ENCODE peak calls at places on chromosomes 12 and 14, in six cellular contexts. S is K562, W is HepG2, P is HCT116, B is SK-N-SH, D is GM12878. M is an unnamed sample.

GRCh38 chr12:69388371-69388770 is 28.8 kb downstream of the YEATS4 start:
- DNase-seq in S (no peak), W (peak; percentile 43), P (peak; percentile 34), B (peak; percentile 30), D (no peak), M (no peak)

GRCh38 chr12:50224026-50224692 is 57.0 kb upstream of the CERS5 start:
- DNase-seq in S (no peak), W (peak; percentile 79), P (peak; percentile 92), B (no peak), D (no peak), M (no peak)

GRCh38 chr14:98144964-98145363 is 1127.0 kb downstream of the BCL11B start:
- DNase-seq in S (no peak), W (no peak), P (no peak), B (no peak), D (no peak), M (no peak)

GRCh38 chr14:78157855-78158436 is 12.2 kb upstream of the NRXN3 start:
- DNase-seq in S (peak; percentile 12), W (peak; percentile 3), P (no peak), B (no peak), D (no peak), M (no peak)

GRCh38 chr14:104341532-104342434 is 203.4 kb downstream of the KIF26A start:
- DNase-seq in S (peak; percentile 79), W (peak; percentile 64), P (peak; percentile 88), B (peak; percentile 67), D (no peak), M (peak; percentile 83)

GRCh38 chr12:99529966-99530365 is 117.6 kb upstream of the GARIN6 start:
- DNase-seq in S (no peak), W (no peak), P (no peak), B (no peak), D (peak; percentile 62), M (no peak)

GRCh38 chr12:21300632-21301031 is 34.1 kb downstream of the SLCO1A2 start:
- DNase-seq in S (no peak), W (no peak), P (no peak), B (no peak), D (no peak), M (no peak)

GRCh38 chr14:106657460-106657859 is 1131.1 kb downstream of the TMEM121 start:
- DNase-seq in S (no peak), W (no peak), P (no peak), B (peak; percentile 17), D (no peak), M (no peak)

GRCh38 chr12:6306599-6307220 is 3.8 kb upstream of the PLEKHG6 start:
- DNase-seq in S (no peak), W (no peak), P (no peak), B (no peak), D (no peak), M (no peak)

GRCh38 chr14:90839024-90839888 is 23.0 kb upstream of the TTC7B start:
- DNase-seq in S (no peak), W (no peak), P (no peak), B (no peak), D (no peak), M (no peak)

GRCh38 chr14:65237956-65238355 is 135.6 kb upstream of the MAX start:
- DNase-seq in S (no peak), W (peak; percentile 84), P (no peak), B (no peak), D (no peak), M (no peak)

GRCh38 chr12:79373896-79374499 is 316.8 kb downstream of the PAWR start:
- DNase-seq in S (peak; percentile 43), W (peak; percentile 9), P (no peak), B (peak; percentile 74), D (no peak), M (peak; percentile 20)

GRCh38 chr14:102063092-102063807 is 23.6 kb downstream of the HSP90AA1 start:
- DNase-seq in S (peak; percentile 85), W (peak; percentile 83), P (peak; percentile 91), B (peak; percentile 94), D (peak; percentile 31), M (no peak)

GRCh38 chr14:30330452-30330851 is 228.5 kb upstream of the G2E3 start:
- DNase-seq in S (peak; percentile 26), W (no peak), P (peak; percentile 6), B (peak; percentile 8), D (no peak), M (peak; percentile 5)

GRCh38 chr12:74441872-74442271 is 95.8 kb upstream of the ATXN7L3B start:
- DNase-seq in S (no peak), W (no peak), P (no peak), B (no peak), D (no peak), M (no peak)

GRCh38 chr14:61482348-61483206 is 161.2 kb downstream of the PRKCH start:
- DNase-seq in S (no peak), W (no peak), P (no peak), B (peak; percentile 50), D (no peak), M (no peak)

GRCh38 chr12:6434205-6435180 is 10.3 kb upstream of the CD27 start:
- DNase-seq in S (no peak), W (no peak), P (no peak), B (no peak), D (no peak), M (no peak)

GRCh38 chr12:93913845-93914244 is 234.5 kb upstream of the PLXNC1 start:
- DNase-seq in S (no peak), W (no peak), P (no peak), B (no peak), D (no peak), M (no peak)

GRCh38 chr14:90788031-90788430 is 28.2 kb downstream of the TTC7B start:
- DNase-seq in S (no peak), W (peak; percentile 20), P (no peak), B (no peak), D (no peak), M (no peak)

GRCh38 chr12:6230321-6231110 is 30.3 kb downstream of the CD9 start:
- DNase-seq in S (no peak), W (peak; percentile 92), P (no peak), B (no peak), D (peak; percentile 69), M (no peak)

GRCh38 chr12:2179953-2180736 is 127.4 kb downstream of the CACNA1C start:
- DNase-seq in S (no peak), W (no peak), P (peak; percentile 29), B (no peak), D (no peak), M (no peak)

GRCh38 chr14:61489002-61489401 is 167.6 kb downstream of the PRKCH start:
- DNase-seq in S (no peak), W (no peak), P (no peak), B (no peak), D (no peak), M (no peak)

GRCh38 chr12:54658306-54659264 is 10.4 kb upstream of the DCD start:
- DNase-seq in S (peak; percentile 63), W (peak; percentile 30), P (peak; percentile 60), B (peak; percentile 38), D (no peak), M (peak; percentile 75)

GRCh38 chr12:50220357-50221061 is 53.3 kb upstream of the CERS5 start:
- DNase-seq in S (no peak), W (no peak), P (no peak), B (peak; percentile 32), D (peak; percentile 57), M (no peak)

GRCh38 chr14:38210587-38211257 is 3.0 kb downstream of the SSTR1 start:
- DNase-seq in S (no peak), W (no peak), P (no peak), B (no peak), D (no peak), M (no peak)

GRCh38 chr14:68961781-68962584 is 17.1 kb downstream of the ACTN1 start:
- DNase-seq in S (no peak), W (no peak), P (no peak), B (peak; percentile 60), D (no peak), M (no peak)

GRCh38 chr12:95693689-95694088 is 96.9 kb downstream of the NTN4 start:
- DNase-seq in S (no peak), W (no peak), P (no peak), B (no peak), D (no peak), M (no peak)

GRCh38 chr14:50399251-50400032 is 2.8 kb upstream of the CDKL1 start:
- DNase-seq in S (no peak), W (no peak), P (peak; percentile 4), B (no peak), D (no peak), M (no peak)

GRCh38 chr12:2613674-2614073 is 181.1 kb upstream of the FKBP4 start:
- DNase-seq in S (no peak), W (no peak), P (peak; percentile 54), B (no peak), D (peak; percentile 15), M (no peak)

GRCh38 chr12:62787023-62787422 is 147.9 kb downstream of the PPM1H start:
- DNase-seq in S (no peak), W (no peak), P (no peak), B (no peak), D (no peak), M (no peak)
- TF ChIP-seq YY1 in S (no peak), W (no peak), P (no peak), B (no peak), D (no peak), M (no peak)

GRCh38 chr14:76947838-76948184 is 80.7 kb downstream of the IRF2BPL start:
- DNase-seq in S (no peak), W (no peak), P (no peak), B (no peak), D (no peak), M (no peak)
- H3K9ac ChIP-seq in S (no peak overlapping the region), W (no peak overlapping the region), P (peak overlapping the region; percentile 58), B (peak overlapping the region; percentile 72), D (no peak overlapping the region), M (peak overlapping the region; percentile 22)

DNA sequence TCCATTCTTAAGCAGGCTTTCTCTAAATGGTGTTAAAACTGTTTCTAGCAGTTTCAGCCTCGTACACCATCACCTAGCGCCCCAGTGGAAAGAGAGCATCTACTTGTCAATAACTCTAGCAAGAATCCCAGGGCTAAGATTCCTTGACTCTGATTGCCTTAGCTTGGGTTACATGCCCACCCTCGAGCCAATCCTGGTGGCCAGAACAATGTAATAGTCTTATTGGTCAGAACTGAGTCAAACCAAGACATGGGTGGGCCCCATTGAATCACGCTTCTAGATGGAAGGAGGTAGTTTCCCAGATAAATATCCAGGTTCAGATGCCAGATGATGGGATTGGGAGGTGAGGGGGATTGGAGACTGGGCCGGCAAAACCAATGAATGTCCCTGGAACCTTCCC is 55.9 kb upstream of the MED13L start:
- DNase-seq in S (no peak), W (no peak), P (no peak), B (no peak), D (no peak), M (no peak)
- H3K4me3 ChIP-seq in S (no peak overlapping the region), W (no peak overlapping the region), P (no peak overlapping the region), B (no peak overlapping the region), D (no peak overlapping the region), M (no peak overlapping the region)

DNA sequence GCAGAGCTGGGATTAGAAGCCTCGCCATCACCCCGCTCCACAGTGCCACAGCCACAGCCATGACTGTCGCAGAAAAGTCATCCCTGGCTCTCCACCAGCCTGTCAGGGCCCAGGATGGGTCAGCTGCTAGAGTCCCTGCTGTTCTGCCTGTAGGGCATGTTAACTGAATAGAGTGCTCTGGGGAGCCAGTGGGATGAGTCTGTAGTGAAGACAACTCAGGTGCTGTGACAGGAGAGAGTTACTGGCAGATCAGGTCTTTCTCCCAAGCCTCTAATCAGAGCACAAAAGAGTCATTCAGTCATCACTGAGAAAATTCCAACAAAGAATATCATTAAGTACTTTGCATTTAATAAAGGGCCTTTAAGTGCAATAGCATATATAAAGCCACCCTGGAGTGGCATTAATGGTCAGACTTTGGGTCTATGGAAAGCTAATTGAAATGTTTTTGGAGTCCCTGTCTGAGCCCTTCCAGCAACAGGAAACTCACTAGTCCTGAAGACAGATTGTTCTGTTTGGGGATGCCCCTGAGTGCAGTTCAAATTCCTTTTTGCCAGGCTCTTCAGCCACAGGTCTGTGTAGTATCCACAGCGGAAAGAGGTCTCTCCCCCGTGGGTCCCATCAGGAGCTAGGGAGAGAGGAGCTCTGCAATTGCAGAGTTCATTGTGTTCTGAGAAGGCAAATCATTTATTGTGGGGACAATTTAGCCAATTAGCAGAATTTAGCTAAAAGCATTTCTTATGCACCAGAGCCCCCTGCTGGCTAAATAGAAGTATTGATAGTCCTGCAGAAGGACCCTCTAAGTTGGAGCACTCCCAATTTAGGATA is 45.2 kb upstream of the C14orf132 start:
- DNase-seq in S (peak; percentile 47), W (peak; percentile 39), P (peak; percentile 43), B (peak; percentile 47), D (peak; percentile 17), M (peak; percentile 68)
- TF ChIP-seq YY1 in S (no peak), W (no peak), P (no peak), B (no peak), D (no peak), M (no peak)